ENCODE peak calls at places on chromosomes 16 and 17, in five cellular contexts. I is GM23248, T is sciatic nerve, Y is KBM-7, S is NCI-H2081. U is an unnamed sample.

GRCh38 chr17:57874434-57875108 is 24.7 kb upstream of the MRPS23 start:
- DNase-seq in T (peak; percentile 88), I (peak; percentile 98), Y (peak; percentile 81), S (no peak), U (no peak)

GRCh38 chr17:53061446-53061845 is 761.3 kb upstream of the KIF2B start:
- DNase-seq in T (no peak), Y (no peak), S (no peak), I (no peak), U (no peak)

GRCh38 chr16:27945233-27945975 is 118.1 kb downstream of the GSG1L start:
- DNase-seq in S (no peak), I (no peak), T (no peak), Y (no peak), U (no peak)

GRCh38 chr17:46870116-46870803 is 18.9 kb downstream of the WNT9B start:
- DNase-seq in I (no peak), Y (no peak), S (no peak), T (no peak), U (no peak)

GRCh38 chr17:77872199-77872598 is 86.3 kb upstream of the TNRC6C start:
- DNase-seq in Y (no peak), T (no peak), I (no peak), S (no peak), U (no peak)

GRCh38 chr17:2814499-2815341 is 18.5 kb downstream of the RAP1GAP2 start:
- DNase-seq in Y (peak; percentile 89), I (no peak), T (no peak), S (no peak), U (peak; percentile 60)

GRCh38 chr16:22188595-22189442 is 17.3 kb upstream of the EEF2K start:
- DNase-seq in T (peak; percentile 77), S (peak; percentile 66), I (peak; percentile 89), Y (peak; percentile 86), U (no peak)

GRCh38 chr17:17445925-17446665 is 30.7 kb upstream of the MED9 start:
- DNase-seq in Y (no peak), T (peak; percentile 79), S (no peak), I (peak; percentile 93), U (no peak)

GRCh38 chr17:21394265-21394664 is 18.1 kb downstream of the KCNJ12 start:
- DNase-seq in I (peak; percentile 80), T (no peak), S (no peak), Y (no peak), U (no peak)

GRCh38 chr17:83098241-83099085 is 19.1 kb downstream of the METRNL start:
- DNase-seq in I (peak; percentile 75), T (no peak), S (no peak), Y (no peak), U (no peak)

GRCh38 chr16:47574091-47575054 is 113.2 kb downstream of the PHKB start:
- DNase-seq in Y (no peak), I (peak; percentile 71), T (no peak), S (no peak), U (peak; percentile 14)